ENCODE peak calls at places on chromosomes 13 and 19, in nine cellular contexts. One of them, this sample, is unnamed.

GRCh38 chr19:40348961-40349507 is 539 bp downstream of the PLD3 start:
- DNase-seq in NCI-H774: peak
- DNase-seq in SK-MEL-5: peak
- DNase-seq in stimulated activated naive CD8-positive, alpha-beta T cell treated with anti-CD3 and anti-CD28 coated beads, Interleukin-15, amount 100 ng/mL, for 72 hours: no peak
- DNase-seq in brain microvascular endothelial cell: peak
- DNase-seq in left ventricle myocardium inferior: no peak
- DNase-seq in cardiac muscle cell: no peak
- DNase-seq in NB4: peak
- DNase-seq in stimulated activated CD4-positive, alpha-beta T cell treated with anti-CD3 and anti-CD28 coated beads, Interleukin-2, amount 100 ng/mL, for 48 hours: peak
- DNase-seq in this sample: no peak

GRCh38 chr13:28574617-28575142 is 79.8 kb upstream of the FLT1 start:
- DNase-seq in NCI-H774: no peak
- DNase-seq in SK-MEL-5: peak
- DNase-seq in stimulated activated naive CD8-positive, alpha-beta T cell treated with anti-CD3 and anti-CD28 coated beads, Interleukin-15, amount 100 ng/mL, for 72 hours: no peak
- DNase-seq in brain microvascular endothelial cell: peak
- DNase-seq in left ventricle myocardium inferior: no peak
- DNase-seq in cardiac muscle cell: no peak
- DNase-seq in NB4: peak
- DNase-seq in stimulated activated CD4-positive, alpha-beta T cell treated with anti-CD3 and anti-CD28 coated beads, Interleukin-2, amount 100 ng/mL, for 48 hours: peak
- DNase-seq in this sample: peak

GRCh38 chr19:29873024-29873800 is 61.4 kb downstream of the CCNE1 start:
- DNase-seq in NCI-H774: no peak
- DNase-seq in SK-MEL-5: peak
- DNase-seq in stimulated activated naive CD8-positive, alpha-beta T cell treated with anti-CD3 and anti-CD28 coated beads, Interleukin-15, amount 100 ng/mL, for 72 hours: peak
- DNase-seq in brain microvascular endothelial cell: no peak
- DNase-seq in left ventricle myocardium inferior: peak
- DNase-seq in cardiac muscle cell: peak
- DNase-seq in NB4: peak
- DNase-seq in stimulated activated CD4-positive, alpha-beta T cell treated with anti-CD3 and anti-CD28 coated beads, Interleukin-2, amount 100 ng/mL, for 48 hours: peak
- DNase-seq in this sample: peak

GRCh38 chr13:108609353-108609752 is 20.1 kb upstream of the MYO16 start:
- DNase-seq in NCI-H774: no peak
- DNase-seq in SK-MEL-5: peak
- DNase-seq in stimulated activated naive CD8-positive, alpha-beta T cell treated with anti-CD3 and anti-CD28 coated beads, Interleukin-15, amount 100 ng/mL, for 72 hours: no peak
- DNase-seq in brain microvascular endothelial cell: no peak
- DNase-seq in left ventricle myocardium inferior: no peak
- DNase-seq in cardiac muscle cell: peak
- DNase-seq in NB4: peak
- DNase-seq in stimulated activated CD4-positive, alpha-beta T cell treated with anti-CD3 and anti-CD28 coated beads, Interleukin-2, amount 100 ng/mL, for 48 hours: no peak
- DNase-seq in this sample: no peak

GRCh38 chr13:41645313-41645712 is 188.0 kb downstream of the RGCC start:
- DNase-seq in NCI-H774: no peak
- DNase-seq in SK-MEL-5: no peak
- DNase-seq in stimulated activated naive CD8-positive, alpha-beta T cell treated with anti-CD3 and anti-CD28 coated beads, Interleukin-15, amount 100 ng/mL, for 72 hours: no peak
- DNase-seq in brain microvascular endothelial cell: peak
- DNase-seq in left ventricle myocardium inferior: no peak
- DNase-seq in cardiac muscle cell: no peak
- DNase-seq in NB4: no peak
- DNase-seq in stimulated activated CD4-positive, alpha-beta T cell treated with anti-CD3 and anti-CD28 coated beads, Interleukin-2, amount 100 ng/mL, for 48 hours: no peak
- DNase-seq in this sample: no peak

GRCh38 chr19:10686661-10687517 is 14.3 kb upstream of the QTRT1 start:
- DNase-seq in NCI-H774: no peak
- DNase-seq in SK-MEL-5: no peak
- DNase-seq in stimulated activated naive CD8-positive, alpha-beta T cell treated with anti-CD3 and anti-CD28 coated beads, Interleukin-15, amount 100 ng/mL, for 72 hours: no peak
- DNase-seq in brain microvascular endothelial cell: peak
- DNase-seq in left ventricle myocardium inferior: peak
- DNase-seq in cardiac muscle cell: no peak
- DNase-seq in NB4: no peak
- DNase-seq in stimulated activated CD4-positive, alpha-beta T cell treated with anti-CD3 and anti-CD28 coated beads, Interleukin-2, amount 100 ng/mL, for 48 hours: no peak
- DNase-seq in this sample: no peak

GRCh38 chr13:59261928-59262488 is 901.7 kb downstream of the DIAPH3 start:
- DNase-seq in NCI-H774: no peak
- DNase-seq in SK-MEL-5: peak
- DNase-seq in stimulated activated naive CD8-positive, alpha-beta T cell treated with anti-CD3 and anti-CD28 coated beads, Interleukin-15, amount 100 ng/mL, for 72 hours: no peak
- DNase-seq in brain microvascular endothelial cell: no peak
- DNase-seq in left ventricle myocardium inferior: no peak
- DNase-seq in cardiac muscle cell: peak
- DNase-seq in NB4: peak
- DNase-seq in stimulated activated CD4-positive, alpha-beta T cell treated with anti-CD3 and anti-CD28 coated beads, Interleukin-2, amount 100 ng/mL, for 48 hours: no peak
- DNase-seq in this sample: no peak

GRCh38 chr13:74187564-74187963 is 53.4 kb upstream of the KLF12 start:
- DNase-seq in NCI-H774: no peak
- DNase-seq in SK-MEL-5: peak
- DNase-seq in stimulated activated naive CD8-positive, alpha-beta T cell treated with anti-CD3 and anti-CD28 coated beads, Interleukin-15, amount 100 ng/mL, for 72 hours: no peak
- DNase-seq in brain microvascular endothelial cell: peak
- DNase-seq in left ventricle myocardium inferior: no peak
- DNase-seq in cardiac muscle cell: no peak
- DNase-seq in NB4: no peak
- DNase-seq in stimulated activated CD4-positive, alpha-beta T cell treated with anti-CD3 and anti-CD28 coated beads, Interleukin-2, amount 100 ng/mL, for 48 hours: no peak
- DNase-seq in this sample: no peak

GRCh38 chr13:108313382-108313781 is 43.9 kb downstream of the TNFSF13B start:
- DNase-seq in NCI-H774: no peak
- DNase-seq in SK-MEL-5: no peak
- DNase-seq in stimulated activated naive CD8-positive, alpha-beta T cell treated with anti-CD3 and anti-CD28 coated beads, Interleukin-15, amount 100 ng/mL, for 72 hours: no peak
- DNase-seq in brain microvascular endothelial cell: no peak
- DNase-seq in left ventricle myocardium inferior: no peak
- DNase-seq in cardiac muscle cell: no peak
- DNase-seq in NB4: no peak
- DNase-seq in stimulated activated CD4-positive, alpha-beta T cell treated with anti-CD3 and anti-CD28 coated beads, Interleukin-2, amount 100 ng/mL, for 48 hours: no peak
- DNase-seq in this sample: no peak

GRCh38 chr13:109494955-109495354 is 291.4 kb downstream of the IRS2 start:
- DNase-seq in NCI-H774: peak
- DNase-seq in SK-MEL-5: no peak
- DNase-seq in stimulated activated naive CD8-positive, alpha-beta T cell treated with anti-CD3 and anti-CD28 coated beads, Interleukin-15, amount 100 ng/mL, for 72 hours: no peak
- DNase-seq in brain microvascular endothelial cell: peak
- DNase-seq in left ventricle myocardium inferior: no peak
- DNase-seq in cardiac muscle cell: no peak
- DNase-seq in NB4: no peak
- DNase-seq in stimulated activated CD4-positive, alpha-beta T cell treated with anti-CD3 and anti-CD28 coated beads, Interleukin-2, amount 100 ng/mL, for 48 hours: no peak
- DNase-seq in this sample: no peak

GRCh38 chr13:36131215-36131930 is at the start of gene DCLK1:
- DNase-seq in NCI-H774: peak
- DNase-seq in SK-MEL-5: peak
- DNase-seq in stimulated activated naive CD8-positive, alpha-beta T cell treated with anti-CD3 and anti-CD28 coated beads, Interleukin-15, amount 100 ng/mL, for 72 hours: no peak
- DNase-seq in brain microvascular endothelial cell: peak
- DNase-seq in left ventricle myocardium inferior: peak
- DNase-seq in cardiac muscle cell: peak
- DNase-seq in NB4: no peak
- DNase-seq in stimulated activated CD4-positive, alpha-beta T cell treated with anti-CD3 and anti-CD28 coated beads, Interleukin-2, amount 100 ng/mL, for 48 hours: no peak
- DNase-seq in this sample: no peak

GRCh38 chr13:46909037-46909436 is 12.2 kb upstream of the HTR2A start:
- DNase-seq in NCI-H774: no peak
- DNase-seq in SK-MEL-5: no peak
- DNase-seq in stimulated activated naive CD8-positive, alpha-beta T cell treated with anti-CD3 and anti-CD28 coated beads, Interleukin-15, amount 100 ng/mL, for 72 hours: no peak
- DNase-seq in brain microvascular endothelial cell: no peak
- DNase-seq in left ventricle myocardium inferior: no peak
- DNase-seq in cardiac muscle cell: no peak
- DNase-seq in NB4: no peak
- DNase-seq in stimulated activated CD4-positive, alpha-beta T cell treated with anti-CD3 and anti-CD28 coated beads, Interleukin-2, amount 100 ng/mL, for 48 hours: no peak
- DNase-seq in this sample: no peak

GRCh38 chr13:88031980-88032562 is 360.9 kb downstream of the SLITRK5 start:
- DNase-seq in NCI-H774: no peak
- DNase-seq in SK-MEL-5: no peak
- DNase-seq in stimulated activated naive CD8-positive, alpha-beta T cell treated with anti-CD3 and anti-CD28 coated beads, Interleukin-15, amount 100 ng/mL, for 72 hours: no peak
- DNase-seq in brain microvascular endothelial cell: no peak
- DNase-seq in left ventricle myocardium inferior: no peak
- DNase-seq in cardiac muscle cell: no peak
- DNase-seq in NB4: no peak
- DNase-seq in stimulated activated CD4-positive, alpha-beta T cell treated with anti-CD3 and anti-CD28 coated beads, Interleukin-2, amount 100 ng/mL, for 48 hours: no peak
- DNase-seq in this sample: no peak

GRCh38 chr13:83248751-83249150 is 633.5 kb downstream of the SLITRK1 start:
- DNase-seq in NCI-H774: no peak
- DNase-seq in SK-MEL-5: no peak
- DNase-seq in stimulated activated naive CD8-positive, alpha-beta T cell treated with anti-CD3 and anti-CD28 coated beads, Interleukin-15, amount 100 ng/mL, for 72 hours: no peak
- DNase-seq in brain microvascular endothelial cell: no peak
- DNase-seq in left ventricle myocardium inferior: no peak
- DNase-seq in cardiac muscle cell: no peak
- DNase-seq in NB4: no peak
- DNase-seq in stimulated activated CD4-positive, alpha-beta T cell treated with anti-CD3 and anti-CD28 coated beads, Interleukin-2, amount 100 ng/mL, for 48 hours: no peak
- DNase-seq in this sample: no peak

GRCh38 chr13:77028202-77028601 is 1.2 kb upstream of the FBXL3 start:
- DNase-seq in NCI-H774: peak
- DNase-seq in SK-MEL-5: peak
- DNase-seq in stimulated activated naive CD8-positive, alpha-beta T cell treated with anti-CD3 and anti-CD28 coated beads, Interleukin-15, amount 100 ng/mL, for 72 hours: no peak
- DNase-seq in brain microvascular endothelial cell: peak
- DNase-seq in left ventricle myocardium inferior: no peak
- DNase-seq in cardiac muscle cell: no peak
- DNase-seq in NB4: no peak
- DNase-seq in stimulated activated CD4-positive, alpha-beta T cell treated with anti-CD3 and anti-CD28 coated beads, Interleukin-2, amount 100 ng/mL, for 48 hours: no peak
- DNase-seq in this sample: no peak

GRCh38 chr13:46114599-46114998 is 9.8 kb upstream of the CPB2 start:
- DNase-seq in NCI-H774: no peak
- DNase-seq in SK-MEL-5: no peak
- DNase-seq in stimulated activated naive CD8-positive, alpha-beta T cell treated with anti-CD3 and anti-CD28 coated beads, Interleukin-15, amount 100 ng/mL, for 72 hours: no peak
- DNase-seq in brain microvascular endothelial cell: no peak
- DNase-seq in left ventricle myocardium inferior: no peak
- DNase-seq in cardiac muscle cell: no peak
- DNase-seq in NB4: no peak
- DNase-seq in stimulated activated CD4-positive, alpha-beta T cell treated with anti-CD3 and anti-CD28 coated beads, Interleukin-2, amount 100 ng/mL, for 48 hours: no peak
- DNase-seq in this sample: no peak

GRCh38 chr19:2261438-2262172 is 5.4 kb upstream of the JSRP1 start:
- DNase-seq in NCI-H774: peak
- DNase-seq in SK-MEL-5: peak
- DNase-seq in stimulated activated naive CD8-positive, alpha-beta T cell treated with anti-CD3 and anti-CD28 coated beads, Interleukin-15, amount 100 ng/mL, for 72 hours: peak
- DNase-seq in brain microvascular endothelial cell: no peak
- DNase-seq in left ventricle myocardium inferior: no peak
- DNase-seq in cardiac muscle cell: peak
- DNase-seq in NB4: peak
- DNase-seq in stimulated activated CD4-positive, alpha-beta T cell treated with anti-CD3 and anti-CD28 coated beads, Interleukin-2, amount 100 ng/mL, for 48 hours: peak
- DNase-seq in this sample: no peak

GRCh38 chr19:55304279-55304978 is 20.6 kb downstream of the BRSK1 start:
- DNase-seq in NCI-H774: no peak
- DNase-seq in SK-MEL-5: peak
- DNase-seq in stimulated activated naive CD8-positive, alpha-beta T cell treated with anti-CD3 and anti-CD28 coated beads, Interleukin-15, amount 100 ng/mL, for 72 hours: no peak
- DNase-seq in brain microvascular endothelial cell: no peak
- DNase-seq in left ventricle myocardium inferior: no peak
- DNase-seq in cardiac muscle cell: peak
- DNase-seq in NB4: peak
- DNase-seq in stimulated activated CD4-positive, alpha-beta T cell treated with anti-CD3 and anti-CD28 coated beads, Interleukin-2, amount 100 ng/mL, for 48 hours: peak
- DNase-seq in this sample: no peak